ENCODE peak calls at places on chromosomes 16 and 17, in ten cellular contexts. Z is HCT116; S is NCI-H510A treated with DMSO at 0.1 percent for 48 hours; V is CD4-positive, alpha-beta T cell; O is AG10803; Q is MCF 10A; L is stimulated activated CD4-positive, alpha-beta T cell treated with anti-CD3 and anti-CD28 coated beads, TNF-alpha, amount 100 ng/mL, for 48 hours; U is uterus; Y is AG04450; B is A549. N is an unnamed sample.

GRCh38 chr16:1282275-1282995 is 26.6 kb downstream of the TPSD1 start:
- DNase-seq in Z (no peak), S (no peak), V (no peak), O (no peak), Q (no peak), L (no peak), U (no peak), Y (no peak), B (no peak), N (no peak)

GRCh38 chr16:61323456-61323855 is 712.8 kb downstream of the CDH8 start:
- DNase-seq in Z (no peak), S (no peak), V (no peak), O (no peak), Q (peak), L (no peak), U (no peak), Y (no peak), B (no peak), N (no peak)

GRCh38 chr16:86800914-86801313 is 222.6 kb downstream of the FOXL1 start:
- DNase-seq in Z (no peak), S (no peak), V (no peak), O (no peak), Q (no peak), L (no peak), U (no peak), Y (no peak), B (no peak), N (no peak)

GRCh38 chr16:50802000-50802399 is 60.1 kb downstream of the CYLD start:
- DNase-seq in Z (no peak), S (no peak), V (no peak), O (peak), Q (no peak), L (no peak), U (no peak), Y (peak), B (no peak), N (no peak)

GRCh38 chr16:200388-200787 is 20.1 kb downstream of the HBQ1 start:
- DNase-seq in Z (no peak), S (no peak), V (no peak), O (peak), Q (peak), L (no peak), U (no peak), Y (no peak), B (no peak), N (no peak)

GRCh38 chr17:81910840-81911276 is 341 bp downstream of the PCYT2 start:
- DNase-seq in Z (no peak), S (no peak), V (no peak), O (no peak), Q (no peak), L (no peak), U (peak), Y (no peak), B (no peak), N (no peak)

GRCh38 chr17:17696075-17696474 is 14.8 kb downstream of the RAI1 start:
- DNase-seq in Z (no peak), S (no peak), V (no peak), O (no peak), Q (no peak), L (no peak), U (no peak), Y (no peak), B (no peak), N (no peak)

GRCh38 chr16:11791144-11791828 is 5.8 kb downstream of the ZC3H7A start:
- DNase-seq in Z (no peak), S (peak), V (no peak), O (no peak), Q (no peak), L (no peak), U (no peak), Y (no peak), B (no peak), N (no peak)

GRCh38 chr17:75152971-75153853 is 1.1 kb downstream of the JPT1 start:
- DNase-seq in Z (no peak), S (peak), V (no peak), O (no peak), Q (peak), L (no peak), U (no peak), Y (no peak), B (peak), N (peak)

GRCh38 chr16:51813609-51814008 is 662.5 kb upstream of the SALL1 start:
- DNase-seq in Z (no peak), S (no peak), V (no peak), O (no peak), Q (no peak), L (no peak), U (no peak), Y (no peak), B (no peak), N (no peak)

GRCh38 chr16:68737730-68738590 is 868 bp downstream of the CDH1 start:
- DNase-seq in Z (no peak), S (peak), V (no peak), O (no peak), Q (peak), L (no peak), U (peak), Y (no peak), B (peak), N (peak)

GRCh38 chr17:33049781-33050414 is 58.3 kb downstream of the SPACA3 start:
- DNase-seq in Z (peak), S (peak), V (peak), O (peak), Q (peak), L (peak), U (peak), Y (no peak), B (peak), N (peak)

GRCh38 chr16:56964243-56965148 is 2.7 kb downstream of the CETP start:
- DNase-seq in Z (peak), S (peak), V (peak), O (peak), Q (peak), L (peak), U (peak), Y (peak), B (peak), N (peak)

GRCh38 chr17:36691606-36692005 is 90.2 kb downstream of the MRM1 start:
- DNase-seq in Z (no peak), S (no peak), V (no peak), O (no peak), Q (no peak), L (no peak), U (no peak), Y (no peak), B (no peak), N (no peak)

GRCh38 chr17:29722411-29723198 is 99.9 kb upstream of the CORO6 start:
- DNase-seq in Z (no peak), S (peak), V (peak), O (peak), Q (peak), L (no peak), U (peak), Y (peak), B (no peak), N (peak)

GRCh38 chr16:87626905-87627304 is 24.6 kb downstream of the JPH3 start:
- DNase-seq in Z (no peak), S (no peak), V (no peak), O (no peak), Q (peak), L (no peak), U (no peak), Y (no peak), B (no peak), N (no peak)

GRCh38 chr16:26709754-26710153 is 357.0 kb upstream of the C16orf82 start:
- DNase-seq in Z (no peak), S (no peak), V (no peak), O (no peak), Q (no peak), L (no peak), U (no peak), Y (no peak), B (no peak), N (no peak)

GRCh38 chr16:49559242-49559641 is 185.6 kb downstream of the C16orf78 start:
- DNase-seq in Z (no peak), S (no peak), V (no peak), O (no peak), Q (no peak), L (no peak), U (no peak), Y (no peak), B (no peak), N (no peak)

GRCh38 chr16:27464663-27465482 is 62.9 kb downstream of the IL21R start:
- DNase-seq in Z (no peak), S (no peak), V (no peak), O (no peak), Q (no peak), L (no peak), U (no peak), Y (no peak), B (no peak), N (no peak)

GRCh38 chr16:85778873-85779272 is 20.5 kb downstream of the EMC8 start:
- DNase-seq in Z (no peak), S (no peak), V (no peak), O (no peak), Q (no peak), L (peak), U (no peak), Y (no peak), B (no peak), N (no peak)

GRCh38 chr17:57874434-57875108 is 24.7 kb upstream of the MRPS23 start:
- DNase-seq in Z (no peak), S (no peak), V (no peak), O (peak), Q (peak), L (no peak), U (peak), Y (peak), B (no peak), N (peak)

GRCh38 chr16:28013392-28013791 is 50.1 kb downstream of the GSG1L start:
- DNase-seq in Z (no peak), S (no peak), V (no peak), O (no peak), Q (no peak), L (no peak), U (no peak), Y (no peak), B (no peak), N (no peak)

GRCh38 chr17:40534431-40535189 is 30.7 kb downstream of the CCR7 start:
- DNase-seq in Z (no peak), S (no peak), V (no peak), O (peak), Q (no peak), L (no peak), U (peak), Y (no peak), B (no peak), N (no peak)

GRCh38 chr17:83004791-83005380 is 74.5 kb upstream of the METRNL start:
- DNase-seq in Z (no peak), S (no peak), V (no peak), O (no peak), Q (no peak), L (no peak), U (no peak), Y (no peak), B (no peak), N (no peak)

GRCh38 chr16:72123426-72123825 is 29.8 kb downstream of the DHX38 start:
- DNase-seq in Z (no peak), S (no peak), V (no peak), O (no peak), Q (no peak), L (no peak), U (no peak), Y (no peak), B (no peak), N (no peak)

GRCh38 chr17:82007228-82007494 is 15.5 kb downstream of the CENPX start:
- DNase-seq in Z (no peak), S (no peak), V (no peak), O (no peak), Q (no peak), L (no peak), U (no peak), Y (no peak), B (no peak), N (no peak)

GRCh38 chr16:7038475-7038874 is 294.2 kb upstream of the RBFOX1 start:
- DNase-seq in Z (no peak), S (no peak), V (no peak), O (no peak), Q (no peak), L (no peak), U (no peak), Y (no peak), B (no peak), N (no peak)

GRCh38 chr17:54971147-54971546 is 2.6 kb downstream of the STXBP4 start:
- DNase-seq in Z (no peak), S (no peak), V (no peak), O (no peak), Q (no peak), L (no peak), U (no peak), Y (no peak), B (no peak), N (no peak)

GRCh38 chr16:17647879-17648649 is 177.3 kb upstream of the XYLT1 start:
- DNase-seq in Z (no peak), S (no peak), V (no peak), O (no peak), Q (no peak), L (no peak), U (no peak), Y (no peak), B (no peak), N (no peak)

GRCh38 chr16:87765776-87766484 is at the start of gene KLHDC4:
- DNase-seq in Z (peak), S (peak), V (peak), O (peak), Q (peak), L (peak), U (peak), Y (peak), B (peak), N (peak)

GRCh38 chr16:49578435-49579024 is 204.9 kb downstream of the C16orf78 start:
- DNase-seq in Z (no peak), S (no peak), V (no peak), O (no peak), Q (no peak), L (no peak), U (no peak), Y (no peak), B (no peak), N (no peak)

GRCh38 chr16:28974007-28974436 is 556 bp upstream of the SPNS1 start:
- DNase-seq in Z (peak), S (peak), V (no peak), O (peak), Q (peak), L (no peak), U (peak), Y (peak), B (peak), N (peak)

GRCh38 chr17:80248001-80248893 is 12.4 kb upstream of the RNF213 start:
- DNase-seq in Z (no peak), S (no peak), V (no peak), O (no peak), Q (no peak), L (no peak), U (no peak), Y (no peak), B (no peak), N (no peak)

GRCh38 chr16:86979984-86980553 is 337.1 kb downstream of the C16orf95 start:
- DNase-seq in Z (no peak), S (no peak), V (no peak), O (no peak), Q (no peak), L (no peak), U (no peak), Y (no peak), B (no peak), N (no peak)